ENCODE peak calls at places on chromosomes 11 and 22, in seven cellular contexts. S is hepatocyte, Y is WTC11, B is fibroblast of villous mesenchyme, Q is fibroblast of mammary gland, E is mesothelial cell of epicardium, Z is fibroblast of pulmonary artery. G is an unnamed sample.

GRCh38 chr11:68704887-68705286 is 20.5 kb downstream of the GAL start:
- DNase-seq in S (no peak), Y (peak; percentile 46), B (no peak), Q (no peak), E (no peak), Z (no peak), G (no peak)

GRCh38 chr11:9691865-9692264 is 28.0 kb downstream of the SWAP70 start:
- DNase-seq in S (no peak), Y (no peak), B (no peak), Q (peak; percentile 69), E (no peak), Z (peak; percentile 26), G (no peak)

GRCh38 chr11:23278121-23278520 is 417.8 kb upstream of the CCDC179 start:
- DNase-seq in S (no peak), Y (no peak), B (peak; percentile 52), Q (peak; percentile 81), E (no peak), Z (peak; percentile 6), G (no peak)

GRCh38 chr11:28289444-28289843 is 181.3 kb downstream of the METTL15 start:
- DNase-seq in S (no peak), Y (no peak), B (no peak), Q (no peak), E (no peak), Z (no peak), G (no peak)

GRCh38 chr22:49638788-49639187 is 188.9 kb downstream of the BRD1 start:
- DNase-seq in S (no peak), Y (no peak), B (no peak), Q (peak; percentile 5), E (no peak), Z (no peak), G (no peak)

GRCh38 chr11:373716-374551 is 4.6 kb downstream of the B4GALNT4 start:
- DNase-seq in S (no peak), Y (no peak), B (no peak), Q (no peak), E (no peak), Z (no peak), G (no peak)

GRCh38 chr11:64250875-64251721 is at the start of gene PLCB3:
- DNase-seq in S (peak; percentile 87), Y (peak; percentile 78), B (peak; percentile 53), Q (no peak), E (no peak), Z (no peak), G (peak; percentile 96)

GRCh38 chr11:126268361-126268707 is 361 bp downstream of the SRPRA start:
- DNase-seq in S (peak; percentile 48), Y (no peak), B (no peak), Q (no peak), E (no peak), Z (no peak), G (no peak)

GRCh38 chr11:67289226-67289650 is at the start of gene ANKRD13D:
- DNase-seq in S (no peak), Y (no peak), B (no peak), Q (no peak), E (no peak), Z (no peak), G (no peak)

GRCh38 chr11:18203723-18204122 is 31.1 kb downstream of the MRGPRX4 start:
- DNase-seq in S (peak; percentile 50), Y (peak; percentile 55), B (peak; percentile 26), Q (peak; percentile 21), E (no peak), Z (peak; percentile 16), G (peak; percentile 64)
- TF ChIP-seq CTCF in S (peak; percentile 35), Y (peak; percentile 63), B (peak; percentile 65), Q (peak; percentile 57), E (no peak), Z (peak; percentile 50), G (peak; percentile 48)

GRCh38 chr11:123020968-123021367 is 39.3 kb upstream of the BSX start:
- DNase-seq in S (peak; percentile 66), Y (peak; percentile 36), B (peak; percentile 48), Q (peak; percentile 59), E (no peak), Z (peak; percentile 66), G (peak; percentile 79)
- TF ChIP-seq CTCF in S (peak; percentile 46), Y (no peak), B (peak; percentile 74), Q (peak; percentile 82), E (no peak), Z (peak; percentile 79), G (peak; percentile 78)

GRCh38 chr11:96627379-96627778 is 237.6 kb downstream of the JRKL start:
- DNase-seq in S (no peak), Y (no peak), B (no peak), Q (no peak), E (no peak), Z (no peak), G (no peak)
- TF ChIP-seq CTCF in S (no peak), Y (no peak), B (no peak), Q (no peak), E (no peak), Z (no peak), G (no peak)

DNA sequence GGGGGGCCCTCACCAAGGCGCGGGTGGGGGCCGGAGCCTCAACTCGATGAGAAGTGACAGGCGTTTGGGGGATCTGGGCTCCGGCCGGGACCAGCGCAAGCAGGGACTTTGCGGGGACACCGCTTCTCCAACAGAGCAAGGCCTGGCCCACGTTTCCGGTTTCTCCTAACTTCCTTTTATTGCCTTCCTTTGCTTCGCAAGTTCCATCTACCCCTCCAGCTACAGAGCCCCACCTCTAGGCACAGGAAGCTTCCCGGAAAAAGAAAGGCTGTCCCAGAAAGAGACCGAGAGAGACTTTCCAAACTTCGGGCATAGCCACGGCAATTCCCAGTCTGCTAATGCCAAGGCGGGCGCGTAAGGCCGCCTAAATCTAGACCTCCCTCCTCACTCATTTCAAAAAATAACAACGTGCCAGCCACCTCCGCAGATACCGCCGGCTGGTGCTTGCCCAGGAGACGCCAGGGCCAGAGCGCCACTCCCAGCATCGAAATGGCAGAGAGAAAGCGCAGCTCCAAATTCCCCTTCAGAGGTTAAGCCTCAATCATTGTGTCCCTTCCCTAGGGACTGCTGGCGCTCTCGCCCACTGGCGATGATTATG is 6.6 kb downstream of the PAX6 start:
- DNase-seq in S (no peak), Y (peak; percentile 39), B (no peak), Q (no peak), E (no peak), Z (no peak), G (peak; percentile 52)
- TF ChIP-seq CTCF in S (no peak), Y (no peak), B (no peak), Q (no peak), E (no peak), Z (no peak), G (no peak)

DNA sequence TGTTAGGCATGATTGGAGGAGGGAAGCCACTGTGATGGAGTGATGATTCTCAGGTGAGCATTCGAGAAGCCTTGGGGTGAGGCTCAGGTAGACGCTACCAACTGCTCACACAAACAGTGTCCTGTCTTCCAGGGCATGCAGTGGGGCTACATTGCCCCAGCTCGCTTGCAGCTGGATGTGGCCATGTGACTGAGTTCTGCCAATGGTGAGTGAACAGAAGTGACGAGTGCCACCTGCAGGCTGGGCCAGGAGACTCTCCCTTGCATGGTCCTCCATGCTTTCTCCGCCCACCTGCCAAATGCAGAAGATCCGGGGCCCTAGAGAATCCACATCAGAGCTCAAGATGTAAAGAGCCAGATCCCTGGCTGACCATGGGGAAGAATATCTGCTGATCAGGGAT is 195.9 kb downstream of the BCR start:
- DNase-seq in S (peak; percentile 16), Y (peak; percentile 64), B (no peak), Q (peak; percentile 17), E (no peak), Z (peak; percentile 13), G (peak; percentile 67)
- TF ChIP-seq CTCF in S (peak; percentile 15), Y (no peak), B (peak; percentile 11), Q (peak; percentile 23), E (no peak), Z (peak; percentile 17), G (peak; percentile 48)